ENCODE peak calls at places on chromosome X, in four cellular contexts. One of them, this sample, is unnamed.

GRCh38 chrX:50913520-50913919 is 3.0 kb downstream of the BMP15 start:
- DNase-seq in HCT116: no peak
- DNase-seq in HepG2: no peak
- DNase-seq in K562: no peak
- DNase-seq in this sample: no peak

GRCh38 chrX:110143454-110144210 is 140.7 kb downstream of the TMEM164 start:
- DNase-seq in K562: no peak
- DNase-seq in HCT116: no peak
- DNase-seq in HepG2: no peak
- DNase-seq in this sample: no peak

GRCh38 chrX:69221239-69222102 is 56.2 kb upstream of the PJA1 start:
- DNase-seq in HepG2: no peak
- DNase-seq in K562: no peak
- DNase-seq in HCT116: no peak
- DNase-seq in this sample: no peak

GRCh38 chrX:118720058-118720707 is 7.2 kb upstream of the IL13RA1 start:
- DNase-seq in K562: no peak
- DNase-seq in HepG2: no peak
- DNase-seq in HCT116: no peak
- DNase-seq in this sample: no peak

GRCh38 chrX:40173662-40174593 is 76.2 kb upstream of the BCOR start:
- DNase-seq in HCT116: peak; percentile 72
- DNase-seq in HepG2: peak; percentile 76
- DNase-seq in K562: no peak
- DNase-seq in this sample: no peak

GRCh38 chrX:129622757-129623301 is 31.9 kb downstream of the APLN start:
- DNase-seq in HCT116: no peak
- DNase-seq in HepG2: no peak
- DNase-seq in K562: no peak
- DNase-seq in this sample: no peak

GRCh38 chrX:144896323-144896722 is 351.0 kb upstream of the SPANXN1 start:
- DNase-seq in K562: no peak
- DNase-seq in HepG2: no peak
- DNase-seq in HCT116: no peak
- DNase-seq in this sample: no peak

GRCh38 chrX:54807524-54808108 is at the start of gene MAGED2:
- DNase-seq in K562: peak; percentile 25
- DNase-seq in HepG2: no peak
- DNase-seq in HCT116: no peak
- DNase-seq in this sample: no peak

GRCh38 chrX:115449742-115450141 is 111.2 kb upstream of the PLS3 start:
- DNase-seq in HepG2: peak; percentile 39
- DNase-seq in HCT116: no peak
- DNase-seq in K562: no peak
- DNase-seq in this sample: no peak

DNA sequence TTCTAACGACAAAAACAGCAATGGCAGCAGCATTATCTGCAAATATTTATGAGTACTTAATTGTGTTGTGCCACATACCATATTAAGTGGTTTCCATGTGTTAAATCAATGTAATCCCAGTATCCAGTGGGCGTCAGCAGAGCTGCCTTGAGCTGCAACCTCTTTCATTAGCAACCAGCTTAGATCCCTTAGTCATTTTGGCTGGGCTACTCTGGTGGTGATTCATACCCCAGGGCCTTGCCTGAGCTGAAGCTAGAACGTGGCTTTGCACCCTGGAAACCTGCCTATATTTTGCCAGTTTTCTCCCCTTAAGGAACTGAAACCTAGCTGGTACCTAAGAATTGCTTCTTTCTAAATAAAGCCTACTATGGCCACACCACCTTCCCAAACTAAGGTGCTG is 474.3 kb upstream of the FTHL17 start:
- DNase-seq in K562: no peak
- DNase-seq in HCT116: no peak
- DNase-seq in HepG2: no peak
- DNase-seq in this sample: no peak
- TF ChIP-seq TCF7L2 in K562: no peak
- TF ChIP-seq TCF7L2 in HCT116: no peak
- TF ChIP-seq TCF7L2 in HepG2: no peak
- TF ChIP-seq TCF7L2 in this sample: no peak

DNA sequence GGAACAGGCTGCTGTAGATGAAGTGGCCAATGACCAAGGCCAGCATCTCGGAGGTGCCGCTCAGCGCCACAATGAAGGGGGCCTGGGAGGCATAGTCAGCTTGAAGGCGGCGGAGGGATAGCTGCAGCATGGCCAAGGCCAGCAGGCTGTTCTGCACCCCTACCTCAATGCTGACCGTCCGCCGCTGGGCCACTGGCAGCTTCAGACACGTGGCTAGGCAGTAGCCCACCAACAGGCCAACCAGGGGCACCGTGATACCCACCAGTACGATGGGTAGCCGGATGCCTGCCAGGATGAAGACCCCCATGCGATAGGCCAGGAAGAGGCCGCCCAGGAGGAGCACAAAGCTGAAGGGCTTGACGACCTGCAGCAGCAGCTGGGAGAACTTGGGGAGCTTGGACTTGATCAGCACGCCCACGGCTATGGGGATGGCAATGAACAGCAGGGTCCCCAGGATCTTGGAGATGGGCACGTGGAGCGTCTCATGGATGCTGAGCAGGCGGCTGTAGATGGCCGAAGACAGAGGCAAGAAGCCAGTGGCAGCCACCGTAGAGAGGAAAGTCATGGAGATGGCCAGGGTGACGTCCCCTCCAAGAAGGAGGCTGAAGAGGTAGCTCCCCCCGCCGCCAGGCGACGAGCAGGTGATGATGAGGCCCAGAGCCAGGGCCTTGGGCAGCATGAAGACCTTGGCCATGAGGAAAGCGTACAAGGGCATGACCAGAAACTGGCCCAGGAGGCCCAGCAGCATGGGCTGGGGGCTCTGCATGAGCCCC is 1.3 kb upstream of the UBL4A start:
- DNase-seq in K562: no peak
- DNase-seq in HCT116: no peak
- DNase-seq in HepG2: no peak
- DNase-seq in this sample: no peak
- H3K4me1 ChIP-seq in K562: peaks cover 42% of the 10 kb centered on the region
- H3K4me1 ChIP-seq in HCT116: peaks cover 7% of the 10 kb centered on the region
- H3K4me1 ChIP-seq in HepG2: peaks cover 27% of the 10 kb centered on the region
- H3K4me1 ChIP-seq in this sample: peaks cover 31% of the 10 kb centered on the region

GRCh38 chrX:131729295-131729694 is 185.4 kb downstream of the OR13H1 start:
- DNase-seq in HCT116: no peak
- DNase-seq in K562: no peak
- DNase-seq in HepG2: no peak
- DNase-seq in this sample: peak; percentile 32
- H3K4me3 ChIP-seq in HCT116: no peak overlapping the region
- H3K4me3 ChIP-seq in K562: no peak overlapping the region
- H3K4me3 ChIP-seq in HepG2: no peak overlapping the region
- H3K4me3 ChIP-seq in this sample: peak overlapping the region; percentile 56

DNA sequence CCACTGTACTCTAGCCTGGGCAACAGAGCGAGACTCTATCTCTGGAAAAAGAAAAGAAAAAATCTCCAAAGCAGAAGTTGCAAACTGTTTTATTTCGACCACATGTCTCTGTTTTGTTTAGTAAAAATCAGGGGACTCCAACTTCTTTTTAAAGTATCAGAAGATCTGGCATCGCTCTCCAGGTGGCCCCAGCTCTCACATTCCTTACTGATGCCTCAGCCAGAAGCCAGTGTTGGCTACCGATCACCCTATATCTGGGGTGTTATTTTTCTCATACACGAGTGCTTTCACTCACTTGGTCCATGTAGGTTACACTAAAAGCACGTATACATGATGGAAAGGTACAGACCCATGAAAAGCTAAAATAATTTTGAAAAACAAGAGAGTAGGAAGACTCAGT is 8.3 kb downstream of the MPP1 start:
- DNase-seq in HCT116: no peak
- DNase-seq in HepG2: no peak
- DNase-seq in K562: no peak
- DNase-seq in this sample: no peak
- TF ChIP-seq TCF7L2 in HCT116: no peak
- TF ChIP-seq TCF7L2 in HepG2: no peak
- TF ChIP-seq TCF7L2 in K562: no peak
- TF ChIP-seq TCF7L2 in this sample: no peak

This sample was measured in Panc1.